ENCODE peak calls at places on chromosomes 13 and 19, in five cellular contexts. One of them, this sample, is unnamed.

GRCh38 chr19:40163541-40164129 is 27.6 kb upstream of the MAP3K10 start:
- DNase-seq in mesendoderm: no peak
- DNase-seq in RPMI7951: no peak
- DNase-seq in iPS DF 19.7: no peak
- DNase-seq in iris pigment epithelial cell: no peak
- DNase-seq in this sample: no peak

GRCh38 chr13:78022164-78022877 is 103.7 kb upstream of the EDNRB start:
- DNase-seq in mesendoderm: peak; percentile 54
- DNase-seq in RPMI7951: peak; percentile 43
- DNase-seq in iPS DF 19.7: no peak
- DNase-seq in iris pigment epithelial cell: peak; percentile 68
- DNase-seq in this sample: no peak

GRCh38 chr19:4583961-4584669 is 24.6 kb upstream of the SEMA6B start:
- DNase-seq in mesendoderm: peak; percentile 54
- DNase-seq in RPMI7951: no peak
- DNase-seq in iPS DF 19.7: no peak
- DNase-seq in iris pigment epithelial cell: no peak
- DNase-seq in this sample: no peak

GRCh38 chr19:49019242-49019932 is 2.5 kb upstream of the LHB start:
- DNase-seq in mesendoderm: peak; percentile 57
- DNase-seq in RPMI7951: peak; percentile 62
- DNase-seq in iPS DF 19.7: no peak
- DNase-seq in iris pigment epithelial cell: peak; percentile 53
- DNase-seq in this sample: peak; percentile 85

GRCh38 chr19:35006342-35006998 is 6.3 kb downstream of the GRAMD1A start:
- DNase-seq in mesendoderm: no peak
- DNase-seq in RPMI7951: peak; percentile 50
- DNase-seq in iPS DF 19.7: no peak
- DNase-seq in iris pigment epithelial cell: peak; percentile 87
- DNase-seq in this sample: peak; percentile 71

GRCh38 chr19:46296722-46297431 is at the start of gene HIF3A:
- DNase-seq in mesendoderm: peak; percentile 95
- DNase-seq in RPMI7951: no peak
- DNase-seq in iPS DF 19.7: peak; percentile 72
- DNase-seq in iris pigment epithelial cell: peak; percentile 71
- DNase-seq in this sample: peak; percentile 77

GRCh38 chr13:30744056-30744684 is 8.8 kb downstream of the ALOX5AP start:
- DNase-seq in mesendoderm: no peak
- DNase-seq in RPMI7951: peak; percentile 87
- DNase-seq in iPS DF 19.7: no peak
- DNase-seq in iris pigment epithelial cell: peak; percentile 59
- DNase-seq in this sample: peak; percentile 54

GRCh38 chr13:89490661-89491060 is 1819.5 kb downstream of the SLITRK5 start:
- DNase-seq in mesendoderm: no peak
- DNase-seq in RPMI7951: no peak
- DNase-seq in iPS DF 19.7: no peak
- DNase-seq in iris pigment epithelial cell: peak; percentile 62
- DNase-seq in this sample: no peak

GRCh38 chr19:15292847-15293582 is 39.3 kb downstream of the BRD4 start:
- DNase-seq in mesendoderm: no peak
- DNase-seq in RPMI7951: no peak
- DNase-seq in iPS DF 19.7: no peak
- DNase-seq in iris pigment epithelial cell: no peak
- DNase-seq in this sample: no peak

GRCh38 chr19:5030136-5030820 is 61.4 kb downstream of the KDM4B start:
- DNase-seq in mesendoderm: no peak
- DNase-seq in RPMI7951: no peak
- DNase-seq in iPS DF 19.7: no peak
- DNase-seq in iris pigment epithelial cell: no peak
- DNase-seq in this sample: no peak

GRCh38 chr13:29937379-29937778 is 87.0 kb upstream of the UBL3 start:
- DNase-seq in mesendoderm: no peak
- DNase-seq in RPMI7951: no peak
- DNase-seq in iPS DF 19.7: no peak
- DNase-seq in iris pigment epithelial cell: no peak
- DNase-seq in this sample: no peak

GRCh38 chr19:2353159-2353894 is 6.7 kb upstream of the TMPRSS9 start:
- DNase-seq in mesendoderm: no peak
- DNase-seq in RPMI7951: no peak
- DNase-seq in iPS DF 19.7: no peak
- DNase-seq in iris pigment epithelial cell: no peak
- DNase-seq in this sample: peak; percentile 43

GRCh38 chr19:46944918-46945628 is 74.6 kb upstream of the NPAS1 start:
- DNase-seq in mesendoderm: peak; percentile 65
- DNase-seq in RPMI7951: peak; percentile 85
- DNase-seq in iPS DF 19.7: no peak
- DNase-seq in iris pigment epithelial cell: peak; percentile 62
- DNase-seq in this sample: peak; percentile 59

GRCh38 chr13:29803221-29803620 is 47.2 kb downstream of the UBL3 start:
- DNase-seq in mesendoderm: no peak
- DNase-seq in RPMI7951: no peak
- DNase-seq in iPS DF 19.7: no peak
- DNase-seq in iris pigment epithelial cell: no peak
- DNase-seq in this sample: no peak

GRCh38 chr13:98778749-98779148 is 26.3 kb upstream of the SLC15A1 start:
- DNase-seq in mesendoderm: no peak
- DNase-seq in RPMI7951: peak; percentile 17
- DNase-seq in iPS DF 19.7: no peak
- DNase-seq in iris pigment epithelial cell: peak; percentile 42
- DNase-seq in this sample: no peak

GRCh38 chr19:43780706-43781525 is at the start of gene KCNN4:
- DNase-seq in mesendoderm: no peak
- DNase-seq in RPMI7951: peak; percentile 92
- DNase-seq in iPS DF 19.7: no peak
- DNase-seq in iris pigment epithelial cell: peak; percentile 74
- DNase-seq in this sample: peak; percentile 79

GRCh38 chr19:10686661-10687517 is 14.3 kb upstream of the QTRT1 start:
- DNase-seq in mesendoderm: no peak
- DNase-seq in RPMI7951: no peak
- DNase-seq in iPS DF 19.7: no peak
- DNase-seq in iris pigment epithelial cell: no peak
- DNase-seq in this sample: no peak

GRCh38 chr19:41700381-41701195 is 7.8 kb upstream of the CEACAM5 start:
- DNase-seq in mesendoderm: no peak
- DNase-seq in RPMI7951: no peak
- DNase-seq in iPS DF 19.7: no peak
- DNase-seq in iris pigment epithelial cell: no peak
- DNase-seq in this sample: no peak

GRCh38 chr19:30017172-30017571 is 75.1 kb downstream of the URI1 start:
- DNase-seq in mesendoderm: no peak
- DNase-seq in RPMI7951: no peak
- DNase-seq in iPS DF 19.7: no peak
- DNase-seq in iris pigment epithelial cell: no peak
- DNase-seq in this sample: no peak

GRCh38 chr13:38630780-38631179 is 56.1 kb upstream of the FREM2 start:
- DNase-seq in mesendoderm: no peak
- DNase-seq in RPMI7951: no peak
- DNase-seq in iPS DF 19.7: no peak
- DNase-seq in iris pigment epithelial cell: peak; percentile 30
- DNase-seq in this sample: no peak

GRCh38 chr19:30799854-30800755 is 427.9 kb downstream of the ZNF536 start:
- DNase-seq in mesendoderm: peak; percentile 65
- DNase-seq in RPMI7951: peak; percentile 6
- DNase-seq in iPS DF 19.7: no peak
- DNase-seq in iris pigment epithelial cell: no peak
- DNase-seq in this sample: peak; percentile 67

GRCh38 chr13:98481511-98481951 is 95.4 kb downstream of the STK24 start:
- DNase-seq in mesendoderm: no peak
- DNase-seq in RPMI7951: no peak
- DNase-seq in iPS DF 19.7: no peak
- DNase-seq in iris pigment epithelial cell: no peak
- DNase-seq in this sample: no peak

GRCh38 chr13:107531816-107532215 is 683.5 kb downstream of the LIG4 start:
- DNase-seq in mesendoderm: no peak
- DNase-seq in RPMI7951: no peak
- DNase-seq in iPS DF 19.7: no peak
- DNase-seq in iris pigment epithelial cell: no peak
- DNase-seq in this sample: no peak

GRCh38 chr19:46225558-46226004 is 4.0 kb upstream of the IGFL1 start:
- DNase-seq in mesendoderm: no peak
- DNase-seq in RPMI7951: peak; percentile 27
- DNase-seq in iPS DF 19.7: no peak
- DNase-seq in iris pigment epithelial cell: no peak
- DNase-seq in this sample: no peak

GRCh38 chr13:92843549-92843948 is 383.1 kb upstream of the GPC6 start:
- DNase-seq in mesendoderm: no peak
- DNase-seq in RPMI7951: peak; percentile 83
- DNase-seq in iPS DF 19.7: no peak
- DNase-seq in iris pigment epithelial cell: peak; percentile 53
- DNase-seq in this sample: no peak

GRCh38 chr19:928471-929259 is 2.8 kb downstream of the ARID3A start:
- DNase-seq in mesendoderm: no peak
- DNase-seq in RPMI7951: no peak
- DNase-seq in iPS DF 19.7: no peak
- DNase-seq in iris pigment epithelial cell: peak; percentile 59
- DNase-seq in this sample: no peak

GRCh38 chr13:107144432-107144831 is 576.5 kb upstream of the ARGLU1 start:
- DNase-seq in mesendoderm: peak; percentile 11
- DNase-seq in RPMI7951: no peak
- DNase-seq in iPS DF 19.7: no peak
- DNase-seq in iris pigment epithelial cell: peak; percentile 24
- DNase-seq in this sample: no peak

GRCh38 chr13:113638173-113638746 is 19.7 kb downstream of the ATP4B start:
- DNase-seq in mesendoderm: no peak
- DNase-seq in RPMI7951: no peak
- DNase-seq in iPS DF 19.7: no peak
- DNase-seq in iris pigment epithelial cell: no peak
- DNase-seq in this sample: no peak

GRCh38 chr19:2488942-2489731 is 13.2 kb downstream of the GADD45B start:
- DNase-seq in mesendoderm: peak; percentile 45
- DNase-seq in RPMI7951: peak; percentile 67
- DNase-seq in iPS DF 19.7: no peak
- DNase-seq in iris pigment epithelial cell: peak; percentile 49
- DNase-seq in this sample: peak; percentile 65

GRCh38 chr19:41218615-41219507 is at the start of gene AXL:
- DNase-seq in mesendoderm: peak; percentile 96
- DNase-seq in RPMI7951: peak; percentile 89
- DNase-seq in iPS DF 19.7: peak; percentile 94
- DNase-seq in iris pigment epithelial cell: peak; percentile 57
- DNase-seq in this sample: peak; percentile 67

GRCh38 chr19:17654993-17655392 is 33.2 kb downstream of the UNC13A start:
- DNase-seq in mesendoderm: no peak
- DNase-seq in RPMI7951: no peak
- DNase-seq in iPS DF 19.7: no peak
- DNase-seq in iris pigment epithelial cell: no peak
- DNase-seq in this sample: peak; percentile 50

GRCh38 chr19:14686411-14686810 is 3.4 kb upstream of the ZNF333 start:
- DNase-seq in mesendoderm: peak; percentile 27
- DNase-seq in RPMI7951: peak; percentile 31
- DNase-seq in iPS DF 19.7: no peak
- DNase-seq in iris pigment epithelial cell: peak; percentile 24
- DNase-seq in this sample: peak; percentile 21

GRCh38 chr13:109698779-109699178 is 87.6 kb downstream of the IRS2 start:
- DNase-seq in mesendoderm: no peak
- DNase-seq in RPMI7951: peak; percentile 55
- DNase-seq in iPS DF 19.7: no peak
- DNase-seq in iris pigment epithelial cell: peak; percentile 71
- DNase-seq in this sample: no peak

GRCh38 chr13:45292176-45292575 is 48.8 kb downstream of the TPT1 start:
- DNase-seq in mesendoderm: no peak
- DNase-seq in RPMI7951: no peak
- DNase-seq in iPS DF 19.7: no peak
- DNase-seq in iris pigment epithelial cell: no peak
- DNase-seq in this sample: no peak